ENCODE peak calls at places on chromosomes 2 and 18, in six cellular contexts. Y is mesenteric fat pad; G is HTR-8/SVneo; W is sciatic nerve; D is naive thymus-derived CD8-positive, alpha-beta T cell; H is ovary. O is an unnamed sample.

GRCh38 chr2:96143231-96143847 is 1.9 kb downstream of the DUSP2 start:
- DNase-seq in H (no peak), W (no peak), G (no peak), D (peak; percentile 38), Y (no peak), O (peak; percentile 17)

GRCh38 chr18:63253018-63253417 is 66.6 kb downstream of the BCL2 start:
- DNase-seq in G (no peak), D (no peak), Y (no peak), W (no peak), H (no peak), O (no peak)

GRCh38 chr2:171320208-171320621 is 113.6 kb downstream of the METTL8 start:
- DNase-seq in G (no peak), H (no peak), W (no peak), D (no peak), Y (no peak), O (no peak)

GRCh38 chr2:172082944-172083718 is 2.2 kb upstream of the DLX1 start:
- DNase-seq in D (peak; percentile 20), H (no peak), Y (no peak), W (peak; percentile 60), G (no peak), O (no peak)

GRCh38 chr2:67877281-67877680 is 185.5 kb downstream of the C1D start:
- DNase-seq in Y (no peak), H (no peak), W (no peak), G (no peak), D (no peak), O (no peak)

GRCh38 chr2:99981840-99982239 is 160.6 kb downstream of the AFF3 start:
- DNase-seq in Y (no peak), D (no peak), W (no peak), G (no peak), H (no peak), O (no peak)

GRCh38 chr2:149692837-149693518 is 105.4 kb upstream of the MMADHC start:
- DNase-seq in H (no peak), D (no peak), Y (no peak), G (no peak), W (no peak), O (no peak)

GRCh38 chr2:43943809-43944452 is 51.9 kb downstream of the LRPPRC start:
- DNase-seq in H (no peak), G (no peak), W (no peak), Y (no peak), D (no peak), O (no peak)

GRCh38 chr18:50401888-50402287 is 27.0 kb downstream of the SKA1 start:
- DNase-seq in D (no peak), G (no peak), H (peak; percentile 20), Y (no peak), W (no peak), O (no peak)

GRCh38 chr2:238285653-238286082 is 2.7 kb downstream of the PER2 start:
- DNase-seq in H (peak; percentile 85), W (peak; percentile 88), G (no peak), Y (no peak), D (no peak), O (no peak)

GRCh38 chr2:17541514-17541950 is 1.0 kb downstream of the VSNL1 start:
- DNase-seq in D (no peak), W (no peak), Y (no peak), H (no peak), G (no peak), O (no peak)